ENCODE peak calls at places on chromosomes 1 and 21, in nine cellular contexts. T, U, F, J, P, W, R, K and M are unnamed samples.

GRCh38 chr1:16141573-16142336 is 14.1 kb downstream of the EPHA2 start:
- DNase-seq in T (no peak), U (no peak), F (no peak), J (no peak), P (no peak), W (no peak), R (no peak), K (peak; percentile 41), M (no peak)

GRCh38 chr1:240457203-240457602 is 154.8 kb downstream of the GREM2 start:
- DNase-seq in T (no peak), U (no peak), F (no peak), J (no peak), P (no peak), W (no peak), R (no peak), K (no peak), M (no peak)

GRCh38 chr1:203268901-203269653 is 36.2 kb upstream of the BTG2 start:
- DNase-seq in T (no peak), U (peak; percentile 58), F (no peak), J (no peak), P (no peak), W (no peak), R (peak; percentile 65), K (no peak), M (no peak)

GRCh38 chr1:38071530-38072266 is 25.1 kb upstream of the POU3F1 start:
- DNase-seq in T (peak; percentile 28), U (no peak), F (no peak), J (no peak), P (no peak), W (no peak), R (no peak), K (no peak), M (no peak)

GRCh38 chr1:221063651-221064050 is 184.4 kb downstream of the HLX start:
- DNase-seq in T (no peak), U (no peak), F (no peak), J (no peak), P (no peak), W (no peak), R (no peak), K (no peak), M (no peak)

GRCh38 chr21:36162631-36163030 is 6.0 kb downstream of the DOP1B start:
- DNase-seq in T (no peak), U (no peak), F (no peak), J (no peak), P (no peak), W (no peak), R (no peak), K (no peak), M (no peak)

GRCh38 chr1:155282488-155283086 is 5.3 kb downstream of the HCN3 start:
- DNase-seq in T (no peak), U (no peak), F (no peak), J (no peak), P (no peak), W (no peak), R (no peak), K (no peak), M (no peak)

GRCh38 chr1:224498574-224499170 is 64.1 kb upstream of the WDR26 start:
- DNase-seq in T (no peak), U (no peak), F (peak; percentile 82), J (no peak), P (no peak), W (no peak), R (peak; percentile 94), K (no peak), M (no peak)

GRCh38 chr1:181159451-181160151 is 71.1 kb downstream of the IER5 start:
- DNase-seq in T (peak; percentile 94), U (no peak), F (no peak), J (no peak), P (no peak), W (no peak), R (no peak), K (no peak), M (no peak)

GRCh38 chr1:245790441-245790840 is 635.7 kb downstream of the KIF26B start:
- DNase-seq in T (no peak), U (no peak), F (no peak), J (no peak), P (no peak), W (no peak), R (no peak), K (no peak), M (no peak)

GRCh38 chr21:45528028-45528705 is 14.1 kb downstream of the SLC19A1 start:
- DNase-seq in T (no peak), U (no peak), F (peak; percentile 10), J (peak; percentile 70), P (no peak), W (no peak), R (no peak), K (no peak), M (peak; percentile 67)

GRCh38 chr21:35102488-35103407 is 53.6 kb upstream of the RUNX1 start:
- DNase-seq in T (no peak), U (no peak), F (no peak), J (no peak), P (peak; percentile 2), W (peak; percentile 29), R (no peak), K (peak; percentile 47), M (peak; percentile 61)

GRCh38 chr21:44994581-44995171 is 54.8 kb downstream of the SLX9 start:
- DNase-seq in T (peak; percentile 30), U (no peak), F (no peak), J (peak; percentile 70), P (no peak), W (peak; percentile 76), R (no peak), K (no peak), M (peak; percentile 45)

GRCh38 chr21:34128674-34129038 is 55.3 kb downstream of the MRPS6 start:
- DNase-seq in T (no peak), U (no peak), F (no peak), J (no peak), P (no peak), W (no peak), R (no peak), K (no peak), M (no peak)

GRCh38 chr21:38869946-38870345 is 64.2 kb downstream of the ETS2 start:
- DNase-seq in T (no peak), U (no peak), F (no peak), J (no peak), P (no peak), W (no peak), R (no peak), K (no peak), M (no peak)
- TF ChIP-seq CTCF in T (no peak), U (no peak), F (no peak), J (no peak), P (no peak), W (no peak), R (peak; percentile 26), K (no peak), M (no peak)

GRCh38 chr1:109490934-109491302 is 3.0 kb upstream of the CYB561D1 start:
- DNase-seq in T (no peak), U (no peak), F (no peak), J (no peak), P (no peak), W (no peak), R (no peak), K (no peak), M (no peak)
- TF ChIP-seq CTCF in T (no peak), U (no peak), F (no peak), J (no peak), P (no peak), W (no peak), R (no peak), K (no peak), M (no peak)

GRCh38 chr1:2205191-2205952 is 10.8 kb upstream of the FAAP20 start:
- DNase-seq in T (no peak), U (peak; percentile 95), F (peak; percentile 97), J (peak; percentile 99), P (peak; percentile 92), W (peak; percentile 94), R (peak; percentile 95), K (peak; percentile 98), M (peak; percentile 97)
- TF ChIP-seq CTCF in T (no peak), U (no peak), F (no peak), J (no peak), P (no peak), W (no peak), R (no peak), K (no peak), M (peak; percentile 11)

GRCh38 chr1:211258756-211259595 is at the start of gene RCOR3:
- DNase-seq in T (no peak), U (peak; percentile 90), F (peak; percentile 94), J (peak; percentile 99), P (peak; percentile 74), W (peak; percentile 92), R (peak; percentile 95), K (peak; percentile 97), M (peak; percentile 97)

GRCh38 chr1:211257831-211258225 is 1.3 kb upstream of the RCOR3 start:
- DNase-seq in T (no peak), U (no peak), F (no peak), J (no peak), P (no peak), W (no peak), R (no peak), K (no peak), M (no peak)

GRCh38 chr1:211260161-211261107 is 1.3 kb downstream of the RCOR3 start:
- DNase-seq in T (no peak), U (peak; percentile 71), F (peak; percentile 76), J (peak; percentile 93), P (peak; percentile 41), W (peak; percentile 88), R (peak; percentile 85), K (peak; percentile 86), M (peak; percentile 87)

GRCh38 chr1:211259596-211260126 is 495 bp downstream of the RCOR3 start:
- DNase-seq in T (no peak), U (no peak), F (no peak), J (peak; percentile 91), P (no peak), W (peak; percentile 38), R (no peak), K (peak; percentile 65), M (no peak)

DNA sequence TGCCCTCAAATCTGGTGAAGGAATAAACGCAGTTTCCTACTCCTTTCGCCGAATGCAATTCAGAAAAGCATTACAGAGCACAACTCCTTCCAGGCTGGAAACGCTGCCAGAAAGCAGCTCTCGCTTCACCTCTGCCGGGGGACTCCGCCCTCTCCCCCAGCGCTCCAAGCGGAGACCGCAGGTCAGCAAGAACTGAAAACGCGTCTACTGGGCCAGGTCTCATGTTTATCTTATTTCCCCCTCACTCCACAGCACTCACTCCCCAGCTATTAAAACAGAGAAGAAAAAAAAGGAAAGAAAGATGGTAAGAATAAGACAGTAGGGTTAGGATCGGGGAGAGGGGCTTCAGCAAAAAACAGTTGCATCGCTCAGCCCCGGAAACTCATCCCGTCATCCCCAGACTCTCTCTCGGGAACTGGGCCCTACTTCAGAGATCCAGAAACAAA is 833 bp upstream of the RCOR3 start:
- DNase-seq in T (no peak), U (peak; percentile 43), F (peak; percentile 73), J (peak; percentile 93), P (peak; percentile 40), W (peak; percentile 78), R (peak; percentile 74), K (peak; percentile 85), M (peak; percentile 89)
- TF ChIP-seq CTCF in T (peak; percentile 18), U (no peak), F (no peak), J (no peak), P (no peak), W (no peak), R (no peak), K (no peak), M (no peak)

GRCh38 chr1:28910379-28911125 is 3.8 kb upstream of the EPB41 start:
- DNase-seq in T (no peak), U (no peak), F (no peak), J (no peak), P (no peak), W (no peak), R (no peak), K (no peak), M (no peak)
- TF ChIP-seq CTCF in T (no peak), U (no peak), F (no peak), J (no peak), P (no peak), W (no peak), R (no peak), K (no peak), M (no peak)